ENCODE peak calls at places on chromosomes 5 and 9, in ten cellular contexts. K is suprapubic skin; G is AG04450; U is CD8-positive, alpha-beta T cell; Y is neural progenitor cell; W is spleen; Z is WERI-Rb-1; O is transverse colon; F is NT2/D1; V is hepatocyte. P is an unnamed sample.

GRCh38 chr9:114504341-114505186 is 709 bp downstream of the WHRN start:
- DNase-seq in K (peak; percentile 83), G (no peak), U (peak; percentile 15), Y (peak; percentile 84), W (peak; percentile 87), Z (peak; percentile 84), O (peak; percentile 44), F (no peak), V (peak; percentile 72), P (no peak)

GRCh38 chr5:95870105-95870672 is 47.7 kb upstream of the GLRX start:
- DNase-seq in K (no peak), G (no peak), U (no peak), Y (no peak), W (no peak), Z (no peak), O (no peak), F (no peak), V (no peak), P (no peak)

GRCh38 chr9:124164800-124165199 is 92.9 kb upstream of the NEK6 start:
- DNase-seq in K (no peak), G (no peak), U (no peak), Y (no peak), W (no peak), Z (no peak), O (no peak), F (no peak), V (no peak), P (no peak)

GRCh38 chr9:123320814-123321213 is 35.2 kb upstream of the CRB2 start:
- DNase-seq in K (no peak), G (no peak), U (no peak), Y (peak; percentile 11), W (no peak), Z (no peak), O (no peak), F (no peak), V (no peak), P (no peak)

GRCh38 chr9:91156451-91157234 is 205.1 kb downstream of the AUH start:
- DNase-seq in K (no peak), G (no peak), U (no peak), Y (no peak), W (no peak), Z (no peak), O (peak; percentile 50), F (no peak), V (no peak), P (no peak)

GRCh38 chr5:142699105-142699720 is 13.3 kb upstream of the FGF1 start:
- DNase-seq in K (peak; percentile 92), G (peak; percentile 76), U (peak; percentile 64), Y (peak; percentile 87), W (peak; percentile 87), Z (peak; percentile 84), O (peak; percentile 85), F (peak; percentile 63), V (peak; percentile 91), P (peak; percentile 65)

GRCh38 chr5:142433526-142434321 is 108.9 kb upstream of the SPRY4 start:
- DNase-seq in K (no peak), G (no peak), U (no peak), Y (no peak), W (no peak), Z (no peak), O (no peak), F (no peak), V (no peak), P (no peak)

GRCh38 chr9:134139081-134139480 is 3.2 kb downstream of the WDR5 start:
- DNase-seq in K (no peak), G (no peak), U (no peak), Y (no peak), W (no peak), Z (no peak), O (no peak), F (no peak), V (peak; percentile 28), P (no peak)

GRCh38 chr5:121915765-121916164 is 46.0 kb upstream of the SRFBP1 start:
- DNase-seq in K (no peak), G (no peak), U (no peak), Y (no peak), W (no peak), Z (no peak), O (no peak), F (no peak), V (no peak), P (no peak)

GRCh38 chr9:114029311-114030170 is 48.6 kb downstream of the AMBP start:
- DNase-seq in K (no peak), G (no peak), U (no peak), Y (no peak), W (peak; percentile 45), Z (no peak), O (no peak), F (no peak), V (no peak), P (no peak)

DNA sequence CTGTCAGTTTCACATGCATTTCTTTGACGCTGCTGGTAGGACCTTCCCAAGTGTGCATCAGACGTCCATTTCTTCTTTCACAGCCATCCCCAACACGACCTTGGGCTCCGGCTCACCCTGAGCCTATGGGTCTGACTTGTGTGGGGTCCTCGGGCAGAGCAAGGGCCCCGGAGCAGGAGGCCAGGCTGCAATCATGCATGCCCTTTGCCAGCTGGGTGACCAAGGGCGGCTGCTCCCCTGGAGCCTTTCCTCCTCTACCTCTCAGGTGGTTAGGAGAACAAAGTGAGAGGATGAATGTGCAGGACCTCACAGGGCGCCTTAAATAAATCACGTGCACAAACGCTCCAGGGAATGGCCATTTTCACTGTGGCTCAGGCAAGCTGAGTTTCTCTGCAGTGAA is 33.2 kb downstream of the TERT start:
- DNase-seq in K (no peak), G (no peak), U (no peak), Y (no peak), W (no peak), Z (no peak), O (no peak), F (no peak), V (no peak), P (no peak)
- H3K9me3 ChIP-seq in K (peaks cover 10% of the 10 kb centered on the region), G (peaks cover 90% of the 10 kb centered on the region), U (no peaks in the 10 kb centered on the region), Y (no peaks in the 10 kb centered on the region), W (peaks cover 44% of the 10 kb centered on the region), Z (peaks cover 31% of the 10 kb centered on the region), O (no peaks in the 10 kb centered on the region), F (peaks cover 49% of the 10 kb centered on the region), V (no peaks in the 10 kb centered on the region), P (no peaks in the 10 kb centered on the region)

DNA sequence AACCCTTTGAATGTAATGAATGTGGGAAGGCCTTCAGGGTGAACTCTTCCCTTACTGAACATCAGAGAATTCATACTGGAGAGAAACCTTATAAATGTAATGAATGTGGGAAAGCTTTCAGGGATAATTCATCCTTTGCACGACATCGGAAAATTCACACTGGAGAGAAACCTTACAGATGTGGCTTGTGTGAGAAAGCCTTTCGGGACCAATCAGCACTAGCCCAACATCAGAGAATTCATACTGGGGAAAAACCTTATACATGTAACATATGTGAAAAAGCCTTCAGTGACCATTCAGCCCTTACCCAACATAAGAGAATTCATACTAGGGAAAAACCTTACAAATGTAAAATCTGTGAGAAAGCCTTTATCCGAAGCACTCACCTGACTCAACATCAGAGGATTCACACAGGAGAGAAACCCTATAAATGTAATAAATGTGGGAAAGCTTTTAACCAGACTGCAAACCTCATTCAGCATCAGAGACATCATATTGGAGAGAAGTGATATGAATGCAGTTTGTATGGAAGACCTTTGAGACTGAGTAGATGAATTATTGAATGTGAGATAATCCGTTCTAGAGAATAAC is 24.6 kb downstream of the ZNF454 start:
- DNase-seq in K (no peak), G (no peak), U (no peak), Y (no peak), W (no peak), Z (no peak), O (no peak), F (no peak), V (no peak), P (no peak)
- H3K9me3 ChIP-seq in K (peaks cover 56% of the 10 kb centered on the region), G (peaks cover 62% of the 10 kb centered on the region), U (peaks cover 32% of the 10 kb centered on the region), Y (peaks cover 19% of the 10 kb centered on the region), W (peaks cover 100% of the 10 kb centered on the region), Z (peaks cover 9% of the 10 kb centered on the region), O (peaks cover 70% of the 10 kb centered on the region), F (peaks cover 96% of the 10 kb centered on the region), V (peaks cover 5% of the 10 kb centered on the region), P (peaks cover 25% of the 10 kb centered on the region)

DNA sequence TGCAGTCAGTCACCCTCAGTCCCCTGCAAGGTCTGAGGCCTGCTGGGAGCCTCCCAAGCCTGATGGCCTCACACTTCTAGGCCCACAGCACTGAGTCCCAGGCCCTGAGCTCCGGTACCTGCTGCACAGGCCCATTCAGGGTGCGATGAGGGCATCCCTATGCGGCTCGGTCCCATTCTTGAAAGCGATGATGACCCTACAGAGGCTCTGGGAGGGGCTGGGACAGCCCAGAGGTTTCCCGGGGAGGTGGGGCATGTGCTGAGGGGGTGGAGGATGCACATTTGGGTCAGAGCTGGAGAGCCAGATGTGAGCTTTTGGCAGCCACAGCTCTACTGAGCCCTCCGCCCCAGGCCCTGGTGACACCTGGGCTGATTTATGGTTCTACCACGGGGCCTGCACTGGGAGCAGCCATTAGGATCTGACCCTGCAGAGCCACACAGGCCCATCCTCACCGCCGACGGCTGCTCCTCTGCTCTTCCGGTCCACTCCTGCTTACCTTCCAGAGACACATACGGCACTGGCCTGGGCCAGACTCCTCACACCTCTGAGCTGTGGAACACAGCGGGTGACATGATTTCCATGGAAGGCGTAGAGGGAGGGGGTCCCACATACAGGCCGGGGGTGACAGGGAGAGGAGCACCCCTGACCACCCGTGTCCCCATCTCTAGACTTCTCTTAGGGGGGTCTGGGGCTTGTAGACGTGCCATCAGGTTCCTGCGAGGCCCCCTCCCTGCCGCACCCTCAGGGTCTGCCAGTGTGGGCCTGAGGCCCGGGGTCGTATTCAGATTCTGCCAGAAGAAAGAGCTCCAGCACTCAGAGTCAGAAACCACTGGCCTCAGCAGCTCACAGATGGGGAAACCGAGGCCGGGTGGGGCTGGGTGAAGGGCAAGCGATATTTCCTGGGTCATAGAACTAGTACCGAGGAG is 53.4 kb downstream of the COL23A1 start:
- DNase-seq in K (no peak), G (no peak), U (no peak), Y (no peak), W (peak; percentile 59), Z (no peak), O (no peak), F (no peak), V (no peak), P (no peak)
- H3K9me3 ChIP-seq in K (no peaks in the 10 kb centered on the region), G (peaks cover 59% of the 10 kb centered on the region), U (no peaks in the 10 kb centered on the region), Y (no peaks in the 10 kb centered on the region), W (no peaks in the 10 kb centered on the region), Z (no peaks in the 10 kb centered on the region), O (no peaks in the 10 kb centered on the region), F (no peaks in the 10 kb centered on the region), V (no peaks in the 10 kb centered on the region), P (no peaks in the 10 kb centered on the region)

DNA sequence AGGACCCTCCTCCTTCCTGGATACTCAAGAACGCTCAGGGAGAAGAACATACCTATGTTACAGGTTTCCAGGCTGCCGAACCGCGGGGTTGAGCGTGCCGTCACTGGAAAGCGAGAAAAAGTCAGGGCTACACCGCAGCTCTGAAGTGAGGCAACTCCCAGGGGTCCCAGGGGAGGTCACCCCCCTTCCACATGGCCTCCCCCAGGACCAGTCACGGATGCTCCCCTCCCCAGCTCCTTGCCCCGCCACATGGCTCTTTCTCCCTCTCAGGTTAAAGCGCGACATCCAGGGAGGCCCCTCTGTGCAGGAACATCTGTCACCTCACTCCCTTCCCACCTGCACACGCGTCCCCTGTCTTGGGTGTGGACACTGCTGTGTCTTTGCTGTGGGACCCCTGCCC is 44.0 kb upstream of the ZNF354A start:
- DNase-seq in K (no peak), G (no peak), U (no peak), Y (no peak), W (no peak), Z (no peak), O (no peak), F (no peak), V (no peak), P (no peak)
- H3K9me3 ChIP-seq in K (no peaks in the 10 kb centered on the region), G (peaks cover 78% of the 10 kb centered on the region), U (no peaks in the 10 kb centered on the region), Y (no peaks in the 10 kb centered on the region), W (no peaks in the 10 kb centered on the region), Z (no peaks in the 10 kb centered on the region), O (no peaks in the 10 kb centered on the region), F (no peaks in the 10 kb centered on the region), V (no peaks in the 10 kb centered on the region), P (no peaks in the 10 kb centered on the region)

GRCh38 chr9:68969538-68969937 is 44.4 kb downstream of the PRKACG start:
- DNase-seq in K (no peak), G (no peak), U (no peak), Y (no peak), W (no peak), Z (no peak), O (peak; percentile 36), F (no peak), V (no peak), P (no peak)
- H3K9me3 ChIP-seq in K (no peaks in the 10 kb centered on the region), G (no peaks in the 10 kb centered on the region), U (no peaks in the 10 kb centered on the region), Y (no peaks in the 10 kb centered on the region), W (no peaks in the 10 kb centered on the region), Z (no peaks in the 10 kb centered on the region), O (no peaks in the 10 kb centered on the region), F (no peaks in the 10 kb centered on the region), V (no peaks in the 10 kb centered on the region), P (no peaks in the 10 kb centered on the region)

P was measured in effector memory CD4-positive, alpha-beta T cell.